ENCODE peak calls at places on chromosomes 1 and 21, in nine cellular contexts. P is GM23248, H is PC-3, R is GM23338, Q is hepatocyte, J is HCT116, K is neural progenitor cell, Y is SK-N-SH, L is MM.1S. A is an unnamed sample.

GRCh38 chr1:33903210-33903589 is 39.3 kb downstream of the HMGB4 start:
- DNase-seq in P (peak), H (no peak), R (no peak), Q (peak), J (no peak), K (no peak), Y (no peak), L (no peak), A (no peak)

GRCh38 chr1:112575154-112575804 is 43.7 kb downstream of the ST7L start:
- DNase-seq in P (peak), H (peak), R (no peak), Q (peak), J (peak), K (no peak), Y (no peak), L (no peak), A (no peak)

GRCh38 chr1:52632732-52633290 is at the start of gene SHISAL2A:
- DNase-seq in P (peak), H (no peak), R (peak), Q (peak), J (no peak), K (peak), Y (peak), L (no peak), A (no peak)

GRCh38 chr1:167489581-167490340 is 28.6 kb downstream of the CD247 start:
- DNase-seq in P (no peak), H (no peak), R (peak), Q (no peak), J (no peak), K (peak), Y (no peak), L (no peak), A (no peak)

GRCh38 chr1:244052728-244053312 is 1.7 kb downstream of the ZBTB18 start:
- DNase-seq in P (no peak), H (no peak), R (no peak), Q (no peak), J (no peak), K (no peak), Y (no peak), L (no peak), A (no peak)

GRCh38 chr1:213876531-213876930 is 111.2 kb upstream of the PROX1 start:
- DNase-seq in P (no peak), H (no peak), R (no peak), Q (no peak), J (no peak), K (no peak), Y (no peak), L (no peak), A (no peak)

GRCh38 chr21:21238882-21239400 is 240.7 kb downstream of the NCAM2 start:
- DNase-seq in P (no peak), H (peak), R (no peak), Q (no peak), J (no peak), K (no peak), Y (peak), L (no peak), A (no peak)

GRCh38 chr1:17053071-17053684 is 654 bp downstream of the SDHB start:
- DNase-seq in P (peak), H (no peak), R (no peak), Q (peak), J (no peak), K (no peak), Y (no peak), L (no peak), A (peak)

GRCh38 chr1:55284856-55285255 is 69.7 kb upstream of the USP24 start:
- DNase-seq in P (peak), H (peak), R (peak), Q (peak), J (peak), K (peak), Y (peak), L (peak), A (peak)

GRCh38 chr1:179089827-179090482 is 8.1 kb downstream of the TOR3A start:
- DNase-seq in P (no peak), H (no peak), R (no peak), Q (no peak), J (no peak), K (no peak), Y (no peak), L (no peak), A (no peak)

GRCh38 chr1:40838980-40839942 is 22.9 kb downstream of the CITED4 start:
- DNase-seq in P (no peak), H (no peak), R (no peak), Q (no peak), J (no peak), K (no peak), Y (no peak), L (no peak), A (no peak)

GRCh38 chr1:242784074-242784473 is 259.6 kb upstream of the PLD5 start:
- DNase-seq in P (no peak), H (no peak), R (no peak), Q (no peak), J (no peak), K (peak), Y (no peak), L (peak), A (peak)

GRCh38 chr1:51553911-51554310 is 34.8 kb upstream of the EPS15 start:
- DNase-seq in P (no peak), H (peak), R (no peak), Q (no peak), J (no peak), K (no peak), Y (no peak), L (no peak), A (no peak)

GRCh38 chr1:45009956-45010854 is 919 bp downstream of the HECTD3 start:
- DNase-seq in P (peak), H (peak), R (peak), Q (peak), J (no peak), K (no peak), Y (peak), L (peak), A (peak)

GRCh38 chr1:3903141-3904005 is 3.3 kb upstream of the C1orf174 start:
- DNase-seq in P (no peak), H (no peak), R (no peak), Q (no peak), J (no peak), K (no peak), Y (no peak), L (no peak), A (peak)

GRCh38 chr1:154419620-154420020 is 14.5 kb downstream of the IL6R start:
- DNase-seq in P (peak), H (peak), R (no peak), Q (peak), J (no peak), K (no peak), Y (no peak), L (peak), A (no peak)

GRCh38 chr1:235998812-235999211 is 66.1 kb downstream of the NID1 start:
- DNase-seq in P (no peak), H (peak), R (no peak), Q (no peak), J (no peak), K (no peak), Y (no peak), L (no peak), A (no peak)

GRCh38 chr21:38289697-38290096 is 32.9 kb downstream of the KCNJ15 start:
- DNase-seq in P (peak), H (peak), R (no peak), Q (peak), J (no peak), K (no peak), Y (no peak), L (no peak), A (no peak)

GRCh38 chr1:14866841-14867626 is 268.5 kb downstream of the KAZN start:
- DNase-seq in P (no peak), H (no peak), R (peak), Q (no peak), J (no peak), K (peak), Y (peak), L (no peak), A (peak)

GRCh38 chr21:43933146-43933673 is 68.2 kb downstream of the AGPAT3 start:
- DNase-seq in P (no peak), H (no peak), R (no peak), Q (no peak), J (no peak), K (no peak), Y (no peak), L (no peak), A (no peak)

GRCh38 chr1:156766288-156767100 is 841 bp upstream of the PRCC start:
- DNase-seq in P (peak), H (peak), R (peak), Q (peak), J (no peak), K (peak), Y (peak), L (peak), A (no peak)

GRCh38 chr1:162222019-162222418 is 152.5 kb downstream of the NOS1AP start:
- DNase-seq in P (no peak), H (no peak), R (no peak), Q (no peak), J (no peak), K (no peak), Y (no peak), L (no peak), A (no peak)

GRCh38 chr1:115068780-115069179 is 20.5 kb downstream of the TSPAN2 start:
- DNase-seq in P (no peak), H (no peak), R (no peak), Q (no peak), J (no peak), K (no peak), Y (no peak), L (no peak), A (no peak)

GRCh38 chr1:69567847-69568434 is at the start of gene LRRC7:
- DNase-seq in P (peak), H (no peak), R (peak), Q (peak), J (no peak), K (peak), Y (peak), L (peak), A (no peak)

GRCh38 chr1:210949039-210949438 is 184.9 kb downstream of the KCNH1 start:
- DNase-seq in P (no peak), H (no peak), R (no peak), Q (no peak), J (no peak), K (no peak), Y (no peak), L (no peak), A (no peak)

GRCh38 chr1:224302947-224303346 is 27.0 kb downstream of the NVL start:
- DNase-seq in P (no peak), H (peak), R (no peak), Q (no peak), J (no peak), K (no peak), Y (no peak), L (no peak), A (no peak)

GRCh38 chr1:228236744-228237143 is 28.9 kb downstream of the OBSCN start:
- DNase-seq in P (peak), H (peak), R (peak), Q (peak), J (peak), K (peak), Y (no peak), L (no peak), A (peak)

DNA sequence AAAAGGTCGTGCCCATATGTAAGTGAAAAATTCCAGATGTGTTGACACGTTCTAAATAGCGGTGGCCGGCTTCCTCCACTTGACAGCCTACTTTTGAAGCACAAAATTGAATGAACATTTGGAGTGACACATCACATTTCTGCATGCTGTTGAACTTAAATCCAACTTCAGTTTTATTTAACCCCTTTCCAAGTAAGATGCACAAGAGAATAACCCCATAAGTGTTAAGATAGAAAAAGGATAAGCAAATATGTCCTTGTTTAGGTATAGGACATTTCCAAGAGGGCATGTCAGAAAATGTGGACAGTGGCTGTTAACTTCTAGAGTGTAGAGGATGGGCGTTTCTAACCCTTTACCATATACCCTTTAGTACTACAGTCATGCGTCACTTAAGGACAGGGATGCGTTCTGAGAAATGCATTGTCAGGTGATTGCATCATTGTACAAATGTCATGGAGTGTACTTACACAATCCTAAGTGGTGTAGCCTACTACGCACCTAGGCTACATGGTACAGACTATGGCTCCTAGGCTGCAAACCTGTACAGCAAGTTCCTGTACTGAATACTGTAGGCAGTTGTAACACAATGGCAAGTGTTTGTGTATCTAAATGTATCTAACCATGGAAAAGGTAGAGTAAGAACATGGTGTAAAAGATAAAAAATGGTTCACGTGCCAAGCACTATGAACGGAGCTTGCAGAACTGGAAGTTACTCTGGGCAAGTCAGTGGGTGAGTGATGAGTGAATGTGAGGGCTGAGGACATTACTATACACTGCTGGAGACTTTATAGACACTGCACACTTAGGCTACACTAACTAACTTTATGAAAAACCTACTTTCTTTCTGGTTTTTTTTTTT is 9.3 kb upstream of the FAM89A start:
- DNase-seq in P (no peak), H (no peak), R (no peak), Q (no peak), J (no peak), K (no peak), Y (no peak), L (no peak), A (no peak)
- TF ChIP-seq EZH2phosphoT487 in P (no peak), H (no peak), R (no peak), Q (no peak), J (no peak), K (no peak), Y (no peak), L (no peak), A (no peak)

DNA sequence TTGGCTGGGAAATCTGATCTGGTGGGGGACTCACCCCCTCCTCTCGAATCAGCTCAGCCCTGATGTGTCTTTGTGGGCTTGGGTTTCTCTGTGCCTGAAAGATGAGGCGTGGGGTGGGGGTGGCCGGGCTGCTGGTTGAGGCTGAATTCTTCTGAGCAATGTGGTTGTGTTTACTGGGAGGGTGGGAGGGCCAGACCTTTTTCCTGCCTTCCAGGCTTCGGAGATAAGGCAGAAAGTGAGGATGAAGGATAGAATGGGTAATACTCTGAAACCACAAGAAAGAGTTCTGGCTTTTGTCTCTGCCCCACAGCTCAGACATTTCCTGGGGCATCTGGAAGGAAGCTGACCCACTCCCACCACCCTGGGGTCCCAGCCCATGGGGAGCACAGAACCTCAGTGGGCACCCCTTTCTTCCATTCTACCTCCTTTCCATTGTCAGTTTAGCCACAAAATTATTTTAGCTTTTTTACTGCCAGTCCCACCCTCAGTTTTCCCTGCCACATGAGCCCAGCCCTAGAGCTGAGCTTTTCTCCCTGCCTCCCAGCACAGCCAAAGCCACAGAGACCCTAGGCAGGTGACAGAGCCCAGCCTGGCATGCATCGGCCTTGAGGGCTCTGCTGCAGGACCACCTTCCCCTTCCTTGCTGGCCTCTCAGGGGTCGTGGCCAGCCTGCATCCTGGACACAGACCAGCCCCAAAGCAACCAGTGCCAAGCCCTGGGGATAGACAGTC is 11.2 kb downstream of the ALX3 start:
- DNase-seq in P (no peak), H (no peak), R (no peak), Q (no peak), J (no peak), K (no peak), Y (peak), L (no peak), A (no peak)
- H2AFZ ChIP-seq in P (no peak), H (no peak), R (no peak), Q (no peak), J (no peak), K (no peak), Y (no peak), L (no peak), A (no peak)

GRCh38 chr1:94209425-94209824 is 28.0 kb downstream of the ARHGAP29 start:
- DNase-seq in P (peak), H (peak), R (no peak), Q (no peak), J (no peak), K (no peak), Y (no peak), L (no peak), A (no peak)
- TF ChIP-seq EZH2phosphoT487 in P (no peak), H (no peak), R (no peak), Q (no peak), J (no peak), K (no peak), Y (no peak), L (no peak), A (no peak)

GRCh38 chr1:31159869-31160611 is 79.6 kb downstream of the NKAIN1 start:
- DNase-seq in P (no peak), H (no peak), R (no peak), Q (peak), J (no peak), K (no peak), Y (no peak), L (no peak), A (no peak)
- H2AFZ ChIP-seq in P (no peak), H (no peak), R (no peak), Q (no peak), J (no peak), K (no peak), Y (no peak), L (no peak), A (no peak)

DNA sequence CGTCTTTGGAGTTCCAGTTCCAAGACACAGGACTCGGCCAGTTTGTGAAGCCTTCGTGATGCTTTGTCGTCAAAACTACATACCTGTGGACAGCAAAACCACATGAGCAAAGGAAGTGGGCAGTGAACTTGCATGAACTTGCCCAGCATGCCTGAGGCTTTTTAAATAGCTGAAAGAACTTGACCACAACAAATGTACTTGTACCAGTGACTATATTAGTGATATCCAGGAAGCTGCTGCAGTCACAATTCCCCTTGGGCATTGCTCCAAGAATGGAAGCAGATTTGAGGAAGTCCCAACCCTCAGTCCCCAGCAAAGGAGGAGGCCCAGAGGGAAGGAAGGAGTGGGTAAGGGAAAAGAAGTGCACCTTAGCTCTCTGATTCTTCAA is 2.6 kb downstream of the FUCA1 start:
- DNase-seq in P (peak), H (peak), R (no peak), Q (no peak), J (peak), K (no peak), Y (no peak), L (peak), A (no peak)
- TF ChIP-seq EZH2phosphoT487 in P (no peak), H (no peak), R (no peak), Q (no peak), J (no peak), K (no peak), Y (no peak), L (no peak), A (no peak)

GRCh38 chr1:26472330-26472900 is at the start of gene HMGN2:
- DNase-seq in P (peak), H (peak), R (peak), Q (peak), J (peak), K (peak), Y (peak), L (peak), A (peak)
- H2AFZ ChIP-seq in P (peak), H (peak), R (peak), Q (peak), J (no peak), K (no peak), Y (no peak), L (peak), A (peak)

A was measured in OCI-LY7.